ENCODE peak calls at places on chromosomes 3 and 15, in four cellular contexts. D, Z, P and W are unnamed samples.

GRCh38 chr3:73509066-73509465 is 115.7 kb downstream of the PDZRN3 start:
- DNase-seq in D (no peak), Z (no peak), P (no peak), W (no peak)

GRCh38 chr3:37032961-37033360 is 39.6 kb downstream of the MLH1 start:
- DNase-seq in D (no peak), Z (no peak), P (no peak), W (no peak)

GRCh38 chr15:77018796-77019475 is 24.0 kb downstream of the PSTPIP1 start:
- DNase-seq in D (no peak), Z (no peak), P (no peak), W (no peak)

GRCh38 chr3:49415931-49416601 is 3.8 kb downstream of the TCTA start:
- DNase-seq in D (no peak), Z (no peak), P (peak; percentile 72), W (no peak)

GRCh38 chr3:86282106-86282787 is 708.7 kb downstream of the VGLL3 start:
- DNase-seq in D (no peak), Z (peak; percentile 38), P (no peak), W (no peak)

GRCh38 chr3:187802203-187802927 is 57.1 kb upstream of the BCL6 start:
- DNase-seq in D (no peak), Z (no peak), P (no peak), W (no peak)

GRCh38 chr3:9301798-9302197 is 52.4 kb upstream of the SRGAP3 start:
- DNase-seq in D (no peak), Z (no peak), P (no peak), W (no peak)

GRCh38 chr15:92167413-92167950 is 226.2 kb upstream of the ST8SIA2 start:
- DNase-seq in D (no peak), Z (no peak), P (no peak), W (no peak)

GRCh38 chr15:47355759-47356158 is 361.5 kb upstream of the SEMA6D start:
- DNase-seq in D (no peak), Z (no peak), P (no peak), W (no peak)

GRCh38 chr15:38464675-38465074 is 10.7 kb downstream of the FAM98B start:
- DNase-seq in D (no peak), Z (no peak), P (no peak), W (no peak)

GRCh38 chr15:70420421-70421196 is 322.9 kb upstream of the TLE3 start:
- DNase-seq in D (no peak), Z (no peak), P (no peak), W (no peak)

GRCh38 chr15:94297543-94297942 is 66.2 kb downstream of the MCTP2 start:
- DNase-seq in D (no peak), Z (no peak), P (no peak), W (no peak)

GRCh38 chr3:58683001-58683845 is 16.6 kb upstream of the FAM3D start:
- DNase-seq in D (no peak), Z (no peak), P (no peak), W (no peak)

GRCh38 chr15:83205725-83206324 is 1.8 kb downstream of the HDGFL3 start:
- DNase-seq in D (peak; percentile 27), Z (no peak), P (no peak), W (no peak)

GRCh38 chr15:77688270-77689058 is 55.8 kb upstream of the LINGO1 start:
- DNase-seq in D (no peak), Z (no peak), P (no peak), W (no peak)

GRCh38 chr3:112632596-112632995 is 8.3 kb downstream of the CCDC80 start:
- DNase-seq in D (no peak), Z (no peak), P (no peak), W (no peak)

GRCh38 chr3:185561374-185561943 is 9.1 kb upstream of the LIPH start:
- DNase-seq in D (no peak), Z (no peak), P (no peak), W (no peak)

GRCh38 chr15:49864251-49864650 is 243.4 kb downstream of the DTWD1 start:
- DNase-seq in D (no peak), Z (no peak), P (no peak), W (no peak)

GRCh38 chr3:23728651-23729117 is 77.1 kb upstream of the UBE2E1 start:
- DNase-seq in D (no peak), Z (no peak), P (no peak), W (no peak)

GRCh38 chr3:21447471-21448205 is 303.4 kb downstream of the ZNF385D start:
- DNase-seq in D (no peak), Z (no peak), P (no peak), W (no peak)

GRCh38 chr3:194266658-194267005 is 84.5 kb downstream of the CPN2 start:
- DNase-seq in D (no peak), Z (no peak), P (no peak), W (no peak)

GRCh38 chr15:77510066-77511044 is 89.7 kb downstream of the HMG20A start:
- DNase-seq in D (no peak), Z (no peak), P (no peak), W (no peak)

GRCh38 chr3:35965908-35966307 is 326.6 kb downstream of the ARPP21 start:
- DNase-seq in D (no peak), Z (no peak), P (no peak), W (no peak)

GRCh38 chr15:31392761-31393401 is 66.2 kb downstream of the KLF13 start:
- DNase-seq in D (no peak), Z (no peak), P (no peak), W (no peak)

GRCh38 chr3:141020139-141020940 is 30.8 kb upstream of the SPSB4 start:
- DNase-seq in D (no peak), Z (no peak), P (no peak), W (no peak)

GRCh38 chr3:87397210-87397609 is 120.8 kb upstream of the POU1F1 start:
- DNase-seq in D (no peak), Z (no peak), P (no peak), W (no peak)

GRCh38 chr3:123739754-123740153 is 144.4 kb downstream of the MYLK start:
- DNase-seq in D (no peak), Z (no peak), P (no peak), W (no peak)

GRCh38 chr3:183491923-183492848 is 63.3 kb downstream of the KLHL6 start:
- DNase-seq in D (no peak), Z (no peak), P (no peak), W (no peak)

GRCh38 chr15:71048913-71049675 is 66.2 kb upstream of the THSD4 start:
- DNase-seq in D (no peak), Z (no peak), P (no peak), W (no peak)

GRCh38 chr3:127035672-127036071 is 52.8 kb downstream of the PLXNA1 start:
- DNase-seq in D (no peak), Z (no peak), P (no peak), W (no peak)
- TF ChIP-seq POLR2AphosphoS5 in D (no peak), Z (no peak), P (no peak), W (no peak)

GRCh38 chr3:117217837-117218236 is 508.3 kb downstream of the TUSC7 start:
- DNase-seq in D (no peak), Z (no peak), P (no peak), W (no peak)

GRCh38 chr3:117217355-117217754 is 507.8 kb downstream of the TUSC7 start:
- DNase-seq in D (no peak), Z (no peak), P (no peak), W (no peak)

GRCh38 chr3:117219296-117219695 is 509.7 kb downstream of the TUSC7 start:
- DNase-seq in D (no peak), Z (no peak), P (no peak), W (no peak)

GRCh38 chr3:117218709-117219108 is 509.1 kb downstream of the TUSC7 start:
- DNase-seq in D (no peak), Z (no peak), P (no peak), W (no peak)
- TF ChIP-seq POLR2AphosphoS5 in D (no peak), Z (no peak), P (no peak), W (no peak)

GRCh38 chr3:62574499-62574898 is 201.1 kb upstream of the FEZF2 start:
- DNase-seq in D (no peak), Z (no peak), P (no peak), W (no peak)

GRCh38 chr3:62582495-62583172 is 209.3 kb upstream of the FEZF2 start:
- DNase-seq in D (no peak), Z (no peak), P (no peak), W (no peak)

GRCh38 chr3:62571916-62572315 is 198.6 kb upstream of the FEZF2 start:
- DNase-seq in D (no peak), Z (no peak), P (no peak), W (no peak)

GRCh38 chr3:62577153-62577552 is 203.8 kb upstream of the FEZF2 start:
- DNase-seq in D (no peak), Z (no peak), P (no peak), W (no peak)
- TF ChIP-seq POLR2AphosphoS5 in D (no peak), Z (no peak), P (no peak), W (no peak)

GRCh38 chr3:197027896-197028710 is 1.5 kb downstream of the MELTF start:
- DNase-seq in D (no peak), Z (no peak), P (no peak), W (no peak)

GRCh38 chr3:197027151-197027895 is 2.3 kb downstream of the MELTF start:
- DNase-seq in D (no peak), Z (no peak), P (no peak), W (no peak)

GRCh38 chr3:197024881-197025735 is 4.5 kb downstream of the MELTF start:
- DNase-seq in D (no peak), Z (no peak), P (no peak), W (no peak)

GRCh38 chr3:197025736-197026480 is 3.7 kb downstream of the MELTF start:
- DNase-seq in D (no peak), Z (no peak), P (no peak), W (no peak)

DNA sequence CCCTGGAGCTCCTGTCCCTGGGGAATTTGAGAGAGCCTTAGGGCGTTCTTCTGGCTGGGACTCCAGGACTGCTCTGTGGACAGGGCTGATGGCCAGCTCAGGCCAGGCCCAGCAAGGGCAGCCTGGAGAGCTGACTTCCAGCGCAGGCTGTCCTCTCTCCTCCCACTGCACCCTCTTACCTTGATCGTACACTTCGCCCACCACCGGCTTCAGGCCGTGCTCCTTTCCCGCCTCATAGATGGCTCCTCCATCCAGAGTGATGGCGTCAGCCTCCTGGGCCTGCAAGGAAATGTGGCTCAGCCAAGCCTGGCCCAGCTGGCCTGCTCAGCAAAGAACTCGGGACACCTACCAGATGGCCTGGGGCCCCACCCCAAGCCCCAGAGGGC is 3.1 kb downstream of the MELTF start:
- DNase-seq in D (no peak), Z (no peak), P (no peak), W (no peak)
- TF ChIP-seq POLR2AphosphoS5 in D (no peak), Z (no peak), P (no peak), W (no peak)

GRCh38 chr3:11212784-11213183 is 58.5 kb downstream of the HRH1 start:
- DNase-seq in D (no peak), Z (no peak), P (no peak), W (no peak)
- TF ChIP-seq POLR2AphosphoS5 in D (no peak), Z (no peak), P (no peak), W (no peak)